ENCODE peak calls at places on chromosomes 7 and 10, in eight cellular contexts. F is heart right ventricle, E is nephron progenitor cell, C is cardiac fibroblast, X is caudate nucleus, I is T-cell, W is progenitor cell of endocrine pancreas, H is head of caudate nucleus. M is an unnamed sample.

GRCh38 chr10:113610636-113611601 is 52.9 kb downstream of the NRAP start:
- DNase-seq in F (no peak), E (peak), C (no peak), X (no peak), I (no peak), W (no peak), H (no peak), M (peak)

GRCh38 chr10:71443676-71444075 is 47.0 kb downstream of the CDH23 start:
- DNase-seq in F (no peak), E (no peak), C (no peak), X (no peak), I (no peak), W (no peak), H (no peak), M (no peak)

GRCh38 chr7:27196287-27196739 is 3.6 kb downstream of the HOXA13 start:
- DNase-seq in F (peak), E (peak), C (peak), X (peak), I (peak), W (peak), H (peak), M (peak)

GRCh38 chr7:32586291-32587221 is 91.3 kb downstream of the AVL9 start:
- DNase-seq in F (peak), E (no peak), C (peak), X (no peak), I (no peak), W (no peak), H (no peak), M (peak)

GRCh38 chr10:49534670-49535381 is 4.1 kb downstream of the ERCC6 start:
- DNase-seq in F (no peak), E (no peak), C (peak), X (no peak), I (no peak), W (no peak), H (no peak), M (peak)

GRCh38 chr7:148695953-148696352 is 2.8 kb upstream of the CUL1 start:
- DNase-seq in F (no peak), E (no peak), C (peak), X (no peak), I (no peak), W (no peak), H (no peak), M (no peak)

GRCh38 chr10:28248092-28248491 is 54.8 kb downstream of the MPP7 start:
- DNase-seq in F (peak), E (no peak), C (peak), X (no peak), I (no peak), W (no peak), H (no peak), M (no peak)

GRCh38 chr10:107847620-107848019 is 683.1 kb upstream of the SORCS1 start:
- DNase-seq in F (no peak), E (no peak), C (no peak), X (no peak), I (no peak), W (no peak), H (no peak), M (no peak)

GRCh38 chr7:68684246-68684850 is 913.9 kb upstream of the AUTS2 start:
- DNase-seq in F (no peak), E (no peak), C (no peak), X (peak), I (no peak), W (no peak), H (peak), M (peak)

GRCh38 chr10:119724630-119725549 is 960 bp upstream of the INPP5F start:
- DNase-seq in F (peak), E (peak), C (peak), X (no peak), I (no peak), W (no peak), H (no peak), M (peak)

GRCh38 chr7:108537229-108537628 is 11.3 kb upstream of the PNPLA8 start:
- DNase-seq in F (no peak), E (no peak), C (no peak), X (no peak), I (no peak), W (no peak), H (no peak), M (no peak)

GRCh38 chr7:142880886-142881505 is 4.5 kb downstream of the TRPV6 start:
- DNase-seq in F (no peak), E (peak), C (peak), X (no peak), I (peak), W (peak), H (no peak), M (peak)

GRCh38 chr10:89003344-89003743 is 12.7 kb downstream of the FAS start:
- DNase-seq in F (no peak), E (no peak), C (no peak), X (no peak), I (no peak), W (no peak), H (no peak), M (no peak)

GRCh38 chr10:77832243-77832642 is 94.3 kb downstream of the DLG5 start:
- DNase-seq in F (no peak), E (no peak), C (no peak), X (no peak), I (peak), W (no peak), H (no peak), M (no peak)

GRCh38 chr7:47371733-47372368 is 210.1 kb downstream of the TNS3 start:
- DNase-seq in F (peak), E (peak), C (peak), X (no peak), I (no peak), W (no peak), H (no peak), M (peak)

GRCh38 chr7:108097703-108098102 is 32.5 kb downstream of the LAMB4 start:
- DNase-seq in F (no peak), E (no peak), C (peak), X (no peak), I (no peak), W (no peak), H (no peak), M (no peak)

GRCh38 chr10:122525788-122526187 is 34.8 kb upstream of the DMBT1 start:
- DNase-seq in F (no peak), E (no peak), C (peak), X (no peak), I (no peak), W (no peak), H (no peak), M (peak)

GRCh38 chr10:110209399-110209925 is 2.1 kb downstream of the MXI1 start:
- DNase-seq in F (no peak), E (peak), C (peak), X (peak), I (peak), W (peak), H (peak), M (peak)

GRCh38 chr7:37690206-37690605 is 6.6 kb downstream of the GPR141 start:
- DNase-seq in F (no peak), E (no peak), C (no peak), X (no peak), I (no peak), W (no peak), H (no peak), M (no peak)

GRCh38 chr10:7857259-7857658 is 39.0 kb downstream of the TAF3 start:
- DNase-seq in F (no peak), E (no peak), C (no peak), X (peak), I (no peak), W (no peak), H (no peak), M (no peak)

GRCh38 chr10:46233101-46233500 is 53.7 kb upstream of the ANTXRL start:
- DNase-seq in F (peak), E (no peak), C (no peak), X (no peak), I (no peak), W (peak), H (no peak), M (no peak)

GRCh38 chr10:80518143-80518806 is 19.4 kb upstream of the SH2D4B start:
- DNase-seq in F (no peak), E (no peak), C (no peak), X (no peak), I (no peak), W (no peak), H (no peak), M (no peak)

GRCh38 chr10:97796651-97797050 is 24.9 kb upstream of the SFRP5 start:
- DNase-seq in F (no peak), E (no peak), C (no peak), X (no peak), I (no peak), W (no peak), H (no peak), M (no peak)

GRCh38 chr10:100656479-100656878 is 88.9 kb upstream of the PAX2 start:
- DNase-seq in F (no peak), E (peak), C (no peak), X (no peak), I (no peak), W (no peak), H (no peak), M (peak)

GRCh38 chr10:97180367-97180763 is 5.4 kb downstream of the SLIT1 start:
- DNase-seq in F (no peak), E (no peak), C (no peak), X (no peak), I (no peak), W (no peak), H (no peak), M (no peak)

M was measured in cardiac muscle cell.